ENCODE peak calls at places on chromosomes 11 and 22, in eight cellular contexts. B is SK-N-DZ; C is endodermal cell; J is astrocyte of the cerebellum; P is NCI-H2029 treated with DMSO at 0.1 percent for 48 hours; T is central memory CD4-positive, alpha-beta T cell; W is M059J; N is NCI-H524 treated with DMSO at 0.1 percent for 48 hours. S is an unnamed sample.

GRCh38 chr11:29018631-29019030 is 910.4 kb downstream of the METTL15 start:
- DNase-seq in B (no peak), C (no peak), J (peak), P (no peak), T (no peak), W (peak), N (no peak), S (no peak)

GRCh38 chr11:86414032-86414431 is 39.3 kb downstream of the CCDC81 start:
- DNase-seq in B (no peak), C (no peak), J (no peak), P (no peak), T (no peak), W (no peak), N (no peak), S (no peak)

GRCh38 chr11:131561486-131561885 is 191.1 kb downstream of the NTM start:
- DNase-seq in B (no peak), C (peak), J (no peak), P (no peak), T (no peak), W (no peak), N (no peak), S (no peak)

GRCh38 chr22:20192293-20192971 is 41.6 kb upstream of the CCDC188 start:
- DNase-seq in B (no peak), C (no peak), J (no peak), P (no peak), T (no peak), W (no peak), N (no peak), S (no peak)

GRCh38 chr22:44442856-44443595 is 55.0 kb downstream of the RTL6 start:
- DNase-seq in B (no peak), C (peak), J (no peak), P (no peak), T (no peak), W (no peak), N (no peak), S (peak)

GRCh38 chr11:119590651-119591308 is 138.2 kb downstream of the NECTIN1 start:
- DNase-seq in B (no peak), C (peak), J (peak), P (peak), T (no peak), W (peak), N (no peak), S (no peak)

GRCh38 chr11:94776351-94777321 is 8.5 kb downstream of the AMOTL1 start:
- DNase-seq in B (peak), C (peak), J (peak), P (peak), T (no peak), W (peak), N (no peak), S (peak)

GRCh38 chr11:102197759-102198158 is 87.5 kb downstream of the YAP1 start:
- DNase-seq in B (no peak), C (peak), J (no peak), P (no peak), T (no peak), W (no peak), N (no peak), S (peak)

GRCh38 chr11:8649361-8649760 is 33.1 kb downstream of the TRIM66 start:
- DNase-seq in B (no peak), C (no peak), J (no peak), P (no peak), T (no peak), W (peak), N (no peak), S (no peak)

S was measured in left kidney.